ENCODE peak calls at places on chromosomes 2 and 18, in eight cellular contexts. N is uterus, M is A549, Z is IMR-90, W is prostate gland, D is adrenal gland, J is esophagus squamous epithelium, G is K562. B is an unnamed sample.

GRCh38 chr2:99879481-99879880 is 262.9 kb downstream of the AFF3 start:
- DNase-seq in Z (peak), N (no peak), G (no peak), J (no peak), W (no peak), M (no peak), D (no peak), B (peak)

GRCh38 chr18:22337311-22337710 is 80.4 kb downstream of the CTAGE1 start:
- DNase-seq in G (no peak), Z (no peak), D (no peak), J (no peak), M (no peak), N (peak), W (no peak), B (no peak)

GRCh38 chr2:26068602-26069298 is 34.9 kb downstream of the RAB10 start:
- DNase-seq in J (no peak), W (no peak), N (no peak), M (peak), D (no peak), G (peak), Z (peak), B (no peak)

GRCh38 chr2:32947076-32947483 is 327 bp downstream of the LTBP1 start:
- DNase-seq in G (peak), Z (no peak), M (peak), J (no peak), N (no peak), D (peak), W (no peak), B (no peak)

GRCh38 chr18:58378980-58379379 is 249.9 kb downstream of the ALPK2 start:
- DNase-seq in M (no peak), W (no peak), J (no peak), D (no peak), Z (no peak), N (no peak), G (no peak), B (no peak)

GRCh38 chr2:127454595-127455565 is 36.7 kb downstream of the PROC start:
- DNase-seq in G (no peak), D (no peak), J (no peak), N (no peak), W (no peak), Z (no peak), M (peak), B (no peak)

GRCh38 chr2:219378167-219378851 is 9.4 kb downstream of the DNPEP start:
- DNase-seq in N (no peak), G (no peak), M (no peak), W (no peak), Z (no peak), D (no peak), J (no peak), B (no peak)

GRCh38 chr2:25336446-25336845 is 5.3 kb downstream of the DNMT3A start:
- DNase-seq in W (no peak), Z (no peak), J (no peak), N (no peak), G (no peak), M (no peak), D (no peak), B (no peak)

GRCh38 chr2:219112651-219113338 is 47.8 kb downstream of the NHEJ1 start:
- DNase-seq in J (no peak), Z (no peak), M (no peak), N (no peak), W (no peak), G (no peak), D (no peak), B (no peak)

GRCh38 chr2:232857158-232857563 is 12.9 kb upstream of the SNORC start:
- DNase-seq in G (no peak), N (no peak), Z (peak), D (no peak), M (peak), W (no peak), J (no peak), B (no peak)
- TF ChIP-seq POLR2A in G (no peak), N (no peak), Z (no peak), D (no peak), M (no peak), W (no peak), J (no peak), B (no peak)

DNA sequence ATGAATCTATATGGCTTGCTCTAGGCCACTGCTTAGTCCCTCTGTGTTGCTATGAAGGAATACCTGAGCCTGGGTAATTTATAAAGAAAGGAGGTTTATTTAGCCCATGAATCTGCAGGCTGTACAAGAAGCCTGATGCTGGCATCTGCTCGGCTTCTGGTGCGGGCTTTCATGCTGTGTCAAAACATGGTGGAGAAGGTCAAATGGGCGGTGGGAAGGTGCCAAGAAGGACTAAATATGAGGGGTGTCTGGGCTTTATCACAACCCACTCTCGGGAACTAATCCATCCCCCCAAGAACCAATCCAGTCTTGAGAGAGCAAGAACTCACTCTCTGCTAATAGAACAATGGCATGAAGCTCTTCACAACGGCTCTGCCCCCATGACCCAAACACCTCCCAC is 481.6 kb downstream of the EIPR1 start:
- DNase-seq in G (no peak), Z (no peak), D (no peak), N (no peak), J (no peak), M (no peak), W (no peak), B (no peak)
- TF ChIP-seq CTCF in G (no peak), Z (no peak), D (no peak), N (no peak), J (no peak), M (no peak), W (no peak), B (no peak)

GRCh38 chr2:241126771-241127202 is 22.5 kb downstream of the PASK start:
- DNase-seq in W (no peak), M (no peak), D (no peak), J (no peak), Z (no peak), G (no peak), N (no peak), B (no peak)

GRCh38 chr2:241131531-241131930 is 17.7 kb downstream of the PASK start:
- DNase-seq in G (no peak), N (no peak), W (no peak), Z (no peak), J (no peak), M (no peak), D (no peak), B (no peak)

GRCh38 chr2:241130316-241130715 is 19.0 kb downstream of the PASK start:
- DNase-seq in Z (no peak), W (no peak), J (no peak), G (no peak), N (no peak), M (no peak), D (no peak), B (no peak)

GRCh38 chr2:241128266-241128665 is 21.0 kb downstream of the PASK start:
- DNase-seq in W (no peak), G (no peak), M (no peak), D (no peak), N (no peak), J (no peak), Z (no peak), B (no peak)

DNA sequence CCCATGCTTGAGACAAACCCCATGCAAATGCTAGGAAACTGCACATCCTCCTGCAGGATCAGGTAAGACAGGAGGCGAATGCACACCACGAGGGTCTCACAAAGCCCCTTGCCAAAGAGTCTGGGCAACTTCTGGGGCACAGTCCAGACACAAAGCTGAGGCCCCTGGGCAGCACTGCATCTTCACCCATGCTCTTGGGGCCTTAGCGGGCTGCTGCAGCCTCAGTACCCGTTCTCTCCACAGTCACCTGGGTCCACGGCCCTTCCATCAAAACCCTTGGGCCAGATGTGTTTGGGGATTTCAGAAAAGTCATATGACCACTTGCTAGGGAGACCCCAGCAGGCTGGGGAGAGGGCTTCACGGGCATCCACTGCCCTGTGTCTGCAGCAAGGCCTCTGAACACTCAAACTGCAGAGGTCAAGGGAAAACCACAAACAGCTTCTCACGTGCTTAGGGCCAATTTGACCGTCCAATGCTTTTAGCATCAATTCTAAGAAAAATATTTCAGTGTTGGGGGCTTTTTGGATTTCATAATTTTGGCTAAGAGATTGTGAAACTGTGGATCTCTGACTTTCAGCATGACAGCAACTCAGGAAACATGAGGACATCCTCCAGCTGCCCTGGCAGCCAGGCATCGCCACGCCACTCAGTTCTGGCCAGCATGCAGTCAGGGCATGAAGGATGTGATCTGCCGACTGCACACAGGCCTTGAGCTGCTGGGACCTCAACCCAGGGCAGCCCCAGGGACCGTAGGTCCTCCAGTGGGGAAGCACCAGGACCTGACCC is 20.0 kb downstream of the PASK start:
- DNase-seq in W (no peak), J (no peak), N (no peak), Z (no peak), D (no peak), G (no peak), M (no peak), B (no peak)
- TF ChIP-seq POLR2A in W (no peak), J (no peak), N (no peak), Z (no peak), D (no peak), G (no peak), M (no peak), B (no peak)

GRCh38 chr18:34077599-34077998 is 147.1 kb downstream of the NOL4 start:
- DNase-seq in N (no peak), Z (no peak), D (no peak), W (no peak), G (no peak), J (no peak), M (no peak), B (no peak)
- TF ChIP-seq CTCF in N (no peak), Z (no peak), D (no peak), W (no peak), G (no peak), J (no peak), M (no peak), B (peak)

DNA sequence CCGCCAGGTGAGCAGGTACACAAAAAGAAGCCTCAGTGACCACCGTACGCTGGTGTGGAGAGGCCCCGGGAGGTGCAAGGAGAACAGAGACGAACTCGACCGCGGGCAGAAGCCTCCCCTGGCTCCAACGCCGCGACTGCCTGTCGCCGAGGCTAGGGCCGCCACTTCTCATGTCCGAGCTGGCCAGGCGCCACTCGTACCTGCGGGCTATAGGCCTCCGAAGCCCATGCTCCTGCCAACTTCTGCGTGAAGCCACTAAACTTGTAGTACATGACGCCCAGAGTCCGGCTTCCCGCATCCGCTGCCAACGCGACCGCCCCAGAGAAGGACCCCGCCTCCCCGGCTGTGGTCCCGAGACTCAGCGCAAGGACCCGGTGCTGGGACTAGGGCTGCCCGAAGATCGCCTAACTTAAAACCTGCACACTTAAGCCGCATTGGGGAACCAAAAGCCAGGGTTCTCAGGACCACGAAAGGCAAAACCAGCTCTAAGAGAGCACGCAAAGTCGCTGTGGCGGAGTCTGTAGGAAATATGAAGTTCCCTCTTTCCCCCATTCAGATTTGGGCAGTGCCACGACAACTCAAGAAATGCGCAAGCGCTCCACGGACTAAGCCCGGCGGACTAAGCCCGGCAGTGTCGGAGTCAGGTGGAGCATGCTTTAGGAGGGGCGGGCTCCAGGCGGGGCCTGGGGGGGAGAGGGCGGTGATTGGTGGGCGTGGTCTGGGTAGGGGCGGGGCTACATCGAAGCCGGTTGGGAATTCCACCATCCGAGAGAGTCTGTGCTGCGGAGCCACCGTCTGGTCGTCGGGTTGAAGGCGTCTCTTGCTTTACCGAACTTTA is at the start of gene COX7A2L:
- DNase-seq in Z (peak), M (peak), D (peak), W (peak), J (peak), G (peak), N (peak), B (peak)
- TF ChIP-seq POLR2A in Z (peak), M (peak), D (peak), W (peak), J (no peak), G (peak), N (peak), B (peak)

GRCh38 chr2:95240556-95240955 is 33.2 kb downstream of the ZNF892 start:
- DNase-seq in D (no peak), W (no peak), Z (no peak), G (no peak), N (no peak), M (no peak), J (no peak), B (no peak)
- TF ChIP-seq CTCF in D (no peak), W (no peak), Z (no peak), G (no peak), N (no peak), M (no peak), J (no peak), B (no peak)

GRCh38 chr18:12947355-12948054 is at the start of gene SEH1L:
- DNase-seq in G (peak), J (peak), M (peak), W (peak), Z (peak), N (peak), D (peak), B (peak)
- TF ChIP-seq POLR2A in G (peak), J (no peak), M (peak), W (peak), Z (peak), N (no peak), D (peak), B (peak)

DNA sequence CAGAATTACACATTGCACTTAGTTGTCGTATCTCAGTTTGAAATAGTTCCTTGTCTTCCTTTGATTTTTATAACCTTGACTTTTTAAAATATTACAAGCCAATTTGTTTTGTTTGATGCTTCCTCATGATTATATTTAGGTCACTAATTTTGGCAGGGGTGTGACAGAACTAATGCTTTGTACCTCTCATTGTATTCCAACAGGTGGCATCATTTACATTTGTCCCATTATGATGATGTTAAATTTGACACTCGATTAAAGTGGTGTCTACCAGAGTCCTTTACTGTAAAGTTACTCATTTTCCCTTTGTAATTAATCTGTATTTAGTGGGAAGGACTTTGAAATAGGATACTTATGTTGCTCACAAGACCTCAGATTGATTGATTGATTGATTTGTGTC is 21.5 kb upstream of the MFSD2B start:
- DNase-seq in D (no peak), Z (peak), M (peak), G (no peak), J (no peak), N (no peak), W (no peak), B (no peak)
- TF ChIP-seq CTCF in D (peak), Z (peak), M (peak), G (peak), J (no peak), N (no peak), W (peak), B (peak)

DNA sequence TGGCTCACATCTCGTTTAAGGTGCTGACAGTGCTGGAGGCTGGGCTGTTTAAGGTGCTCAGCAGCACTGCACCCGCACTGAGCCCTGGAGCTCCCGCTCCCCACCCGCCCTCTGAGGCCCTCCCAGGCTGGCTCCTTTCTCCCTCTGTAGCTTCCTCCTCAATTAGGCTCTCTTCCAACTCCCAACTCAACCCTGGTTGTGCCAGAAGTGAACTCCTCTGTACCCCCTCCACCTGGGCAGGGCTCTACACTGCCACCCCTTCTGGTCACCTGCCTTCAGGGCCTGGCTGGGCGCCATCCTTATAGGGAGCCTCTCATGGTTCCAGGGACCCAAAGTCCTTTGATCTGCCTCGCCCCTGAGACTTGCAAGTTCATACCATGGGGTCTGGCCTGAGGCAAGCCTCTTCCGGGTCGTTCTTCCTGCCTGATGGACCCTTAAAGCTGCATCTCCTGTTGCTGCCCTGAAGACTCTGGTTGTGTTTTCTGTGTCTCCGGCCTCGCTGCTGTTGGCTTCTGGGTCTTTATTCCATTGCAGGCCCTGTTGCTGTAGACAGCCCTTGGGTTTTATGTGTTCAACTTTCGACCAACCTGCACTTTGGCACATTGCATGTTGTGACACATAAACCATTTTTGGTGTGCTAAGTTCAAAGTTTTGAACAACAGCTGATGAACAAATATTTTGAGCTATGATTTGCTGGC is 199.6 kb downstream of the LDLRAD4 start:
- DNase-seq in G (no peak), N (no peak), W (no peak), D (no peak), M (no peak), J (no peak), Z (no peak), B (no peak)
- TF ChIP-seq POLR2A in G (no peak), N (no peak), W (no peak), D (no peak), M (no peak), J (no peak), Z (no peak), B (no peak)